ENCODE peak calls at places on chromosome 12, in ten cellular contexts. C, Y, N, I, X, T, S, O, R and A are unnamed samples.

GRCh38 chr12:77943466-77943865 is 112.8 kb downstream of the NAV3 start:
- DNase-seq in I (no peak), S (no peak), C (no peak), T (no peak), Y (no peak), N (no peak), X (peak; percentile 55), O (peak; percentile 89), R (peak; percentile 69), A (no peak)

GRCh38 chr12:51678086-51678724 is 87.2 kb downstream of the SCN8A start:
- DNase-seq in Y (no peak), O (peak; percentile 57), X (peak; percentile 56), T (peak; percentile 0), N (peak; percentile 16), R (peak; percentile 62), S (peak; percentile 73), I (peak; percentile 30), C (peak; percentile 61), A (peak; percentile 3)

GRCh38 chr12:12926571-12927071 is 25.3 kb downstream of the GPRC5D start:
- DNase-seq in R (no peak), O (peak; percentile 10), S (no peak), Y (no peak), T (no peak), C (no peak), N (no peak), X (peak; percentile 16), I (no peak), A (no peak)

GRCh38 chr12:109762071-109762672 is 48.5 kb downstream of the FAM222A start:
- DNase-seq in T (no peak), S (no peak), O (no peak), R (no peak), C (no peak), I (no peak), Y (no peak), N (no peak), X (no peak), A (no peak)

GRCh38 chr12:50112456-50113218 is 601 bp downstream of the COX14 start:
- DNase-seq in O (peak; percentile 53), C (no peak), S (no peak), N (no peak), R (no peak), I (no peak), T (peak; percentile 6), X (peak; percentile 55), Y (no peak), A (no peak)

GRCh38 chr12:24770851-24771250 is 178.1 kb downstream of the BCAT1 start:
- DNase-seq in Y (no peak), O (peak; percentile 51), T (no peak), X (no peak), N (no peak), C (no peak), I (no peak), R (no peak), S (no peak), A (no peak)

GRCh38 chr12:5123921-5124320 is 80.2 kb downstream of the KCNA5 start:
- DNase-seq in N (no peak), Y (no peak), R (peak; percentile 68), S (no peak), X (peak; percentile 58), C (no peak), O (no peak), I (no peak), T (no peak), A (no peak)

GRCh38 chr12:2451025-2451424 is 343.7 kb upstream of the FKBP4 start:
- DNase-seq in N (no peak), I (no peak), Y (no peak), R (no peak), C (no peak), X (peak; percentile 50), O (no peak), S (no peak), T (no peak), A (no peak)

GRCh38 chr12:98469108-98469507 is 46.3 kb upstream of the TMPO start:
- DNase-seq in Y (no peak), S (no peak), O (no peak), R (no peak), C (no peak), N (no peak), I (no peak), X (no peak), T (no peak), A (no peak)

GRCh38 chr12:56836317-56836716 is 73.2 kb downstream of the HSD17B6 start:
- DNase-seq in Y (no peak), T (no peak), C (no peak), I (no peak), X (peak; percentile 86), N (no peak), S (no peak), O (peak; percentile 13), R (peak; percentile 45), A (no peak)

GRCh38 chr12:75877588-75878381 is 153.8 kb downstream of the PHLDA1 start:
- DNase-seq in T (no peak), S (peak; percentile 20), O (peak; percentile 9), N (no peak), C (peak; percentile 27), X (no peak), Y (no peak), I (no peak), R (no peak), A (no peak)

GRCh38 chr12:93868771-93869170 is 191.6 kb downstream of the CRADD start:
- DNase-seq in Y (no peak), T (no peak), C (no peak), R (no peak), S (no peak), I (no peak), O (peak; percentile 51), X (peak; percentile 30), N (no peak), A (no peak)

GRCh38 chr12:26787125-26787495 is 45.9 kb downstream of the ITPR2 start:
- DNase-seq in I (no peak), X (peak; percentile 80), Y (no peak), S (no peak), O (peak; percentile 69), C (no peak), N (no peak), T (no peak), R (peak; percentile 70), A (no peak)

GRCh38 chr12:89238593-89238992 is 113.7 kb downstream of the DUSP6 start:
- DNase-seq in C (no peak), O (no peak), R (no peak), S (peak; percentile 14), X (no peak), I (no peak), N (no peak), Y (no peak), T (no peak), A (no peak)

GRCh38 chr12:89895591-89895990 is 187.0 kb upstream of the ATP2B1 start:
- DNase-seq in R (no peak), I (no peak), O (no peak), C (no peak), N (no peak), Y (no peak), S (no peak), T (no peak), X (no peak), A (no peak)

GRCh38 chr12:31234955-31235867 is 90.7 kb downstream of the SINHCAF start:
- DNase-seq in R (peak; percentile 44), N (no peak), O (peak; percentile 28), X (peak; percentile 50), T (no peak), C (peak; percentile 85), I (no peak), Y (no peak), S (peak; percentile 59), A (no peak)

GRCh38 chr12:113480336-113480688 is 8.6 kb upstream of the LHX5 start:
- DNase-seq in S (no peak), X (no peak), I (no peak), C (no peak), Y (no peak), N (no peak), O (no peak), R (no peak), T (no peak), A (no peak)

GRCh38 chr12:52956987-52957386 is 8.1 kb downstream of the KRT18 start:
- DNase-seq in T (no peak), S (no peak), N (no peak), O (no peak), R (peak; percentile 67), C (no peak), I (no peak), X (no peak), Y (no peak), A (no peak)

GRCh38 chr12:12216349-12217017 is 50.4 kb downstream of the LRP6 start:
- DNase-seq in X (no peak), Y (no peak), O (no peak), N (no peak), S (no peak), T (no peak), R (no peak), I (no peak), C (no peak), A (no peak)

GRCh38 chr12:67344979-67345710 is 76.0 kb downstream of the CAND1 start:
- DNase-seq in S (no peak), O (no peak), R (no peak), Y (no peak), I (no peak), T (no peak), X (no peak), C (no peak), N (no peak), A (no peak)

GRCh38 chr12:61654698-61655097 is 605.5 kb upstream of the USP15 start:
- DNase-seq in O (no peak), N (no peak), Y (no peak), C (no peak), R (peak; percentile 55), I (no peak), X (peak; percentile 2), T (no peak), S (no peak), A (no peak)

GRCh38 chr12:38930994-38931393 is 25.6 kb upstream of the CPNE8 start:
- DNase-seq in O (no peak), X (no peak), Y (no peak), R (peak; percentile 73), C (no peak), I (no peak), S (no peak), N (no peak), T (no peak), A (no peak)

GRCh38 chr12:81216739-81217138 is 138.9 kb downstream of the ACSS3 start:
- DNase-seq in C (no peak), I (no peak), O (no peak), N (no peak), R (no peak), S (no peak), Y (no peak), X (no peak), T (no peak), A (no peak)

GRCh38 chr12:84638811-84639368 is 273.7 kb downstream of the SLC6A15 start:
- DNase-seq in Y (no peak), O (no peak), N (no peak), R (peak; percentile 5), S (no peak), C (no peak), T (no peak), X (no peak), I (no peak), A (no peak)

GRCh38 chr12:1639538-1639937 is 10.5 kb downstream of the WNT5B start:
- DNase-seq in X (no peak), C (no peak), N (no peak), T (no peak), Y (no peak), I (no peak), R (no peak), S (no peak), O (no peak), A (no peak)

GRCh38 chr12:102765736-102766135 is 151.3 kb downstream of the PAH start:
- DNase-seq in R (peak; percentile 29), Y (no peak), N (no peak), I (no peak), C (peak; percentile 73), S (no peak), X (no peak), O (no peak), T (no peak), A (no peak)

GRCh38 chr12:83388551-83388950 is 701.8 kb downstream of the TMTC2 start:
- DNase-seq in I (no peak), Y (no peak), S (no peak), N (no peak), O (no peak), X (no peak), R (no peak), T (no peak), C (no peak), A (no peak)

GRCh38 chr12:12606793-12607589 is 4.7 kb upstream of the CREBL2 start:
- DNase-seq in I (no peak), S (peak; percentile 37), Y (no peak), N (no peak), O (peak; percentile 43), X (peak; percentile 24), R (peak; percentile 72), C (no peak), T (no peak), A (no peak)